ENCODE peak calls at places on chromosomes 1 and 21, in seven cellular contexts. B, Y, S, P, E, F and N are unnamed samples. For H3K4me1, the result is how much of the 10 kb centered on the place peaks cover.

GRCh38 chr1:160163612-160164011 is 12.2 kb downstream of the ATP1A4 start:
- DNase-seq in F (no peak), Y (no peak), P (no peak), S (no peak), B (no peak), E (no peak), N (no peak)

GRCh38 chr1:11204396-11205190 is 15.4 kb downstream of the ANGPTL7 start:
- DNase-seq in F (no peak), S (no peak), E (no peak), P (no peak), Y (no peak), B (no peak), N (no peak)

GRCh38 chr1:30258876-30259275 is 464.5 kb downstream of the MATN1 start:
- DNase-seq in E (no peak), S (no peak), P (no peak), B (no peak), Y (no peak), F (no peak), N (no peak)

GRCh38 chr1:119675349-119676343 is 27.6 kb upstream of the ZNF697 start:
- DNase-seq in E (peak), F (peak), B (peak), S (peak), Y (peak), P (peak), N (no peak)

GRCh38 chr1:230684146-230684545 is 29.8 kb downstream of the AGT start:
- DNase-seq in B (no peak), F (no peak), P (no peak), S (no peak), Y (no peak), E (no peak), N (no peak)

GRCh38 chr1:23558140-23558871 is 995 bp downstream of the ID3 start:
- DNase-seq in B (peak), P (peak), F (no peak), Y (peak), S (peak), E (peak), N (peak)

GRCh38 chr1:30384286-30385245 is 338.8 kb downstream of the MATN1 start:
- DNase-seq in E (peak), Y (no peak), F (no peak), S (no peak), P (no peak), B (no peak), N (peak)

GRCh38 chr1:89605692-89606091 is 27.2 kb upstream of the LRRC8C start:
- DNase-seq in E (no peak), B (peak), F (no peak), Y (no peak), P (no peak), S (peak), N (no peak)

GRCh38 chr1:23964235-23964668 is 4.6 kb downstream of the PNRC2 start:
- DNase-seq in E (no peak), F (peak), Y (no peak), S (no peak), B (no peak), P (no peak), N (no peak)

GRCh38 chr1:17239420-17239819 is 9.5 kb upstream of the PADI3 start:
- DNase-seq in F (peak), S (peak), Y (no peak), E (no peak), P (peak), B (peak), N (no peak)

GRCh38 chr1:7993593-7994479 is 32.3 kb downstream of the ERRFI1 start:
- DNase-seq in Y (no peak), E (no peak), F (no peak), B (peak), P (no peak), S (no peak), N (no peak)

GRCh38 chr21:26934383-26934782 is 32.5 kb downstream of the ADAMTS5 start:
- DNase-seq in P (no peak), F (no peak), S (no peak), E (no peak), B (no peak), Y (no peak), N (no peak)

GRCh38 chr1:206714331-206715058 is 29.8 kb downstream of the MAPKAPK2 start:
- DNase-seq in E (peak), Y (no peak), P (peak), F (no peak), B (peak), S (peak), N (no peak)

GRCh38 chr1:179126338-179127060 is 44.6 kb downstream of the TOR3A start:
- DNase-seq in E (no peak), S (no peak), Y (no peak), F (no peak), P (peak), B (no peak), N (no peak)

GRCh38 chr21:33849839-33850238 is 65.8 kb downstream of the ATP5PO start:
- DNase-seq in B (no peak), P (no peak), F (no peak), Y (no peak), S (no peak), E (no peak), N (no peak)

GRCh38 chr1:97159342-97159741 is 437.8 kb downstream of the PTBP2 start:
- DNase-seq in B (no peak), Y (no peak), P (no peak), F (peak), E (no peak), S (no peak), N (no peak)

GRCh38 chr1:62241357-62242131 is 46.9 kb downstream of the L1TD1 start:
- DNase-seq in B (no peak), S (no peak), P (peak), Y (no peak), F (no peak), E (peak), N (no peak)

GRCh38 chr1:41608242-41608641 is 123.8 kb upstream of the EDN2 start:
- DNase-seq in F (no peak), E (no peak), Y (no peak), P (no peak), B (peak), S (no peak), N (peak)

GRCh38 chr1:221728037-221728505 is 13.8 kb downstream of the DUSP10 start:
- DNase-seq in E (no peak), Y (no peak), P (no peak), F (no peak), B (no peak), S (no peak), N (no peak)
- H3K4me1 ChIP-seq in E (under half), Y (under half), P (half or more), F (under half), B (under half), S (half or more), N (under half)

GRCh38 chr1:226731257-226731893 is 7.7 kb downstream of the ITPKB start:
- DNase-seq in S (no peak), P (no peak), Y (no peak), E (no peak), F (peak), B (no peak), N (no peak)

GRCh38 chr1:226730826-226731225 is 8.3 kb downstream of the ITPKB start:
- DNase-seq in F (peak), P (no peak), S (no peak), B (no peak), E (no peak), Y (no peak), N (no peak)

GRCh38 chr1:226728448-226728847 is 10.6 kb downstream of the ITPKB start:
- DNase-seq in F (peak), Y (no peak), B (no peak), E (no peak), S (no peak), P (no peak), N (no peak)

GRCh38 chr1:226732856-226733291 is 6.2 kb downstream of the ITPKB start:
- DNase-seq in P (no peak), E (no peak), S (no peak), B (no peak), F (peak), Y (no peak), N (no peak)

GRCh38 chr1:226730064-226730463 is 9.0 kb downstream of the ITPKB start:
- DNase-seq in B (no peak), F (peak), S (no peak), Y (no peak), P (no peak), E (no peak), N (no peak)
- H3K4me1 ChIP-seq in B (under half), F (half or more), S (under half), Y (under half), P (under half), E (under half), N (half or more)

DNA sequence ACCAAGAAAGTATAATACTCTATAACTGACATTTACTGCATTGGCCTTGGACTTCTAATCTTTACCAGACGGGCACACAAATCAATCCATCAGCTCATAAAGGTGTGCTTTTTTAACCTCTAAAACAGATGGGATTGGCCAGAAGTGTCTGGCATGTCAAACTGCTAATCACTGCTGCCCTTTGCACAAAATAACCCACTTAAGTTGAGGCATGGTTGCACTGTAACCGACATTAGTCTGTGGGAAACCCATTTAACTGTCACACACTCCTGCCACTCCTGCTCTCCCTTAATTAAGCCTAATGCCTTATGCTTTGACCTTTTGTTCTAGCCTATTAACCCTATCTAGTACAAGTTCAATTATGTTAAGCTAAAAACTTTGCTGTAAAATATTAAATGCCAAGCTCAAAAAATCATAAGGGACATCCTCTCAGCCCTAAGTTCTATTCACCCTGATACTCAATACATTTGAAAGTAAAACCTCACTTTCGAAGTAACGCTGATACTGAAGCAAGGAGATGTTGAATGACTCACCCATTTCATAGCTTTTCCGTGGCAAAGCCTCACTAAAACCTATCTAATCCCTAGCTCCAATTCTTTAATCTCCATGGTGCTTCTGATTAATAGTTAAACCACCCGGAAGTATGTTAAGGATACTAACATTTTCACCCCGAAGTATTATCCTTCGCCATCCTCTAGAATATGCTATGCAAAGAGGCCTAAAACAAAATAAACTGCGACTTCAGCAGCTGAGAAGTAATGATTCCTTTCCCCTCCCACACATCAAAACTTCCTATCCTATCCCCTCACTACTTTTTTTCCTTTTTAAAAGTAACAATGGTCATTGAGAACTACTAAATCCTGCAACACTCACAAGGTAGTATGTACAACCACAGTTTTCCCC is 12.9 kb downstream of the NRIP1 start:
- DNase-seq in P (no peak), B (peak), E (no peak), F (no peak), Y (no peak), S (no peak), N (no peak)
- H3K4me1 ChIP-seq in P (half or more), B (under half), E (under half), F (under half), Y (half or more), S (under half), N (under half)

GRCh38 chr1:9825101-9826074 is 1.6 kb upstream of the CLSTN1 start:
- DNase-seq in S (peak), F (peak), B (peak), P (peak), E (peak), Y (peak), N (peak)

GRCh38 chr1:9827558-9828185 is 3.9 kb upstream of the CLSTN1 start:
- DNase-seq in P (no peak), B (no peak), E (peak), F (peak), Y (no peak), S (no peak), N (no peak)

GRCh38 chr1:9826616-9827015 is 2.9 kb upstream of the CLSTN1 start:
- DNase-seq in S (no peak), Y (no peak), E (peak), P (no peak), F (no peak), B (no peak), N (no peak)

GRCh38 chr1:9824702-9825089 is 931 bp upstream of the CLSTN1 start:
- DNase-seq in P (no peak), S (no peak), E (no peak), Y (no peak), F (no peak), B (no peak), N (no peak)

GRCh38 chr1:9826087-9826486 is 2.3 kb upstream of the CLSTN1 start:
- DNase-seq in P (no peak), Y (no peak), B (no peak), S (no peak), E (no peak), F (no peak), N (no peak)
- H3K4me1 ChIP-seq in P (under half), Y (under half), B (under half), S (under half), E (under half), F (under half), N (under half)

DNA sequence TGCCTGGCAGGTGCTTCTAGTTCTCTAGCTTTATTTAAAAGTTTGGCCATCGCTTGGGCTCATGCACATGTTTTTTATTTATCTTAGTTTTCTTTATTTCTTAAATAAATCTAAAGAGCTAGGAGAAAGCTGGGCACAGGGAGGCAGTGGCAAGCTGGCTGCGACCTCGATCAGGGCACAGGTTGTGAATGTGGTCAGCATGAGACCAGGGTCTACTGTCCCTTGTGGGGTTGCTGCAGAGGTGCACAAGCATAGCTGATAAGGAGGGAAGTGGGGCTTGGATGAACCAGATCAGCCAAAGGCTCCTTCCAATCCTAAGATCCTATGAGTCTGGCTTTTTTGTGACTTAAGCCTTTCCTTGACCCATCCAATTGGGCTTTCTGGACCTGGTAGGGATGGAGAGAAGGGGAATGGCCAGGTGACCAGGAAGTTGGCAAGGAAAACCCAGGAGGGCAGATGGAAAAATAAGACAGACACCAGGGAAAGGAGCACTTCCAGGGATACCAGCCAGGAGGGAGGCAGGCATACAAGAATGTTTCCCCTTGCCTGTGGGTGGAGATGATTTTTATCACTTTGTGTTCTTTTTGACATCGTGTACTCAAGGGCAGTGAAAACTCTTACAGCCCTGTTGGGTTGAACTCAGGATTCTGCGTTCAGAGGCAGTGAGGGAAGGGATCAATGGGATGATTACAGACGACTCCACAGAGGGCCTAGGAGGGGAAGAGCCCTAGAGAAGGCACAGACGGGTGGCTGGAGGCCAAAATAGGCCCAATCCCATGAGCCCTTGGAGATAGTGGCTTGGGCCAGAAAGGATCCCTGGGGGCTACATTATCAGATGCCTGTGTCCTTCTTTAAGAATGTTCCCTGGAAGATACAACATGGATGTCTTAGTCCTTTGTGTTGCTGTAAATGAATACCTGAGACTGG is 8.5 kb downstream of the CYP4B1 start:
- DNase-seq in S (no peak), P (no peak), F (peak), E (no peak), B (no peak), Y (no peak), N (no peak)
- H3K4me1 ChIP-seq in S (under half), P (under half), F (under half), E (under half), B (under half), Y (under half), N (half or more)

GRCh38 chr1:110618668-110619067 is 12.5 kb upstream of the KCNA2 start:
- DNase-seq in S (no peak), Y (no peak), F (no peak), B (no peak), E (no peak), P (no peak), N (no peak)
- H3K4me1 ChIP-seq in S (under half), Y (under half), F (under half), B (under half), E (under half), P (under half), N (under half)

GRCh38 chr1:219990782-219991510 is 55.4 kb downstream of the EPRS1 start:
- DNase-seq in S (no peak), B (peak), Y (no peak), E (no peak), P (no peak), F (peak), N (no peak)

GRCh38 chr1:219988387-219988786 is 57.9 kb downstream of the EPRS1 start:
- DNase-seq in E (no peak), Y (no peak), B (no peak), F (no peak), P (no peak), S (no peak), N (no peak)

GRCh38 chr1:219987325-219987724 is 59.0 kb upstream of the SLC30A10 start:
- DNase-seq in P (no peak), S (no peak), F (no peak), E (no peak), B (no peak), Y (no peak), N (no peak)

GRCh38 chr1:219988818-219989217 is 57.5 kb downstream of the EPRS1 start:
- DNase-seq in Y (no peak), F (no peak), E (no peak), B (no peak), P (no peak), S (no peak), N (no peak)

DNA sequence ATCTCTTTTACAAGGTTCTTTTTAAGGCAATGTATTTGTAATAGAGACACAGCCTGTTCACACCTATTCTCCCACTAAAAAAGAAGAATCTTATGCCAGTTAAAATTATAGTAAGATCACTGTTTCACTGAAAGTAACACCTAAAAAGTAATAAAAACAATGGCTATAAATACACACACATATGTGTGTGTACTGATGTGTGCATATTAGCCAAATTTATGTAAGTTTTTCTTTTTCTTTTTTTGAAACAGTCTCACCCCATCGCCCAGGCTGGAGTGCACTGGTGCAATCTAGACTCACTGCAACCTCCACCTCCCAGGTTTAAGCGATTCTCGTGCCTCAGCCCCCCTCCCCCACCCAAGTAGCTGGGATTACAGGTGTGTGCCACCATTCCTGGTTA is 56.8 kb upstream of the SLC30A10 start:
- DNase-seq in F (no peak), P (no peak), B (no peak), E (no peak), S (no peak), Y (no peak), N (no peak)
- H3K4me1 ChIP-seq in F (under half), P (under half), B (under half), E (under half), S (under half), Y (under half), N (under half)

GRCh38 chr1:26994020-26994745 is 691 bp downstream of the TRNP1 start:
- DNase-seq in F (no peak), E (no peak), S (no peak), P (no peak), B (no peak), Y (no peak), N (peak)
- H3K4me1 ChIP-seq in F (under half), E (under half), S (half or more), P (half or more), B (under half), Y (under half), N (under half)